ENCODE peak calls at places on chromosomes 2 and 18, in five cellular contexts. P, B, Q, F and R are unnamed samples.

GRCh38 chr2:1004398-1004797 is 53.7 kb downstream of the SNTG2 start:
- DNase-seq in P (no peak), B (no peak), Q (no peak), F (no peak), R (no peak)

GRCh38 chr2:20448246-20449046 is 1.6 kb downstream of the RHOB start:
- DNase-seq in P (no peak), B (no peak), Q (no peak), F (no peak), R (peak)

GRCh38 chr2:73851274-73851673 is 22.5 kb downstream of the STAMBP start:
- DNase-seq in P (no peak), B (no peak), Q (no peak), F (no peak), R (peak)

GRCh38 chr2:238171575-238172187 is 12.9 kb downstream of the ERFE start:
- DNase-seq in P (no peak), B (no peak), Q (no peak), F (no peak), R (no peak)

GRCh38 chr18:41464278-41464677 is 490.8 kb upstream of the PIK3C3 start:
- DNase-seq in P (no peak), B (no peak), Q (no peak), F (no peak), R (no peak)

GRCh38 chr2:72494392-72494791 is 331.4 kb downstream of the EXOC6B start:
- DNase-seq in P (no peak), B (no peak), Q (no peak), F (no peak), R (no peak)

GRCh38 chr2:132740081-132740480 is 70.1 kb upstream of the LYPD1 start:
- DNase-seq in P (no peak), B (no peak), Q (no peak), F (no peak), R (no peak)

GRCh38 chr2:122565364-122565763 is 809.9 kb downstream of the TSN start:
- DNase-seq in P (no peak), B (no peak), Q (no peak), F (no peak), R (no peak)